ENCODE peak calls at places on chromosomes 11 and 22, in five cellular contexts. I, B, O, F and G are unnamed samples.
A peak's percentile ranks its signal among the peaks of the same experiment; 100 is the strongest.

GRCh38 chr22:44005524-44005923 is 18.6 kb upstream of the PARVB start:
- DNase-seq in I (no peak), B (no peak), O (no peak), F (no peak), G (no peak)

GRCh38 chr11:81237139-81237538 is 1496.5 kb downstream of the FAM181B start:
- DNase-seq in I (no peak), B (peak; percentile 76), O (peak; percentile 62), F (peak; percentile 19), G (peak; percentile 74)

GRCh38 chr11:2933376-2934056 is 4.3 kb upstream of the PHLDA2 start:
- DNase-seq in I (peak; percentile 89), B (peak; percentile 96), O (no peak), F (no peak), G (peak; percentile 37)

GRCh38 chr22:45127866-45128265 is 35.9 kb upstream of the NUP50 start:
- DNase-seq in I (no peak), B (peak; percentile 58), O (no peak), F (no peak), G (no peak)

GRCh38 chr11:1507381-1508140 is 21.0 kb upstream of the MOB2 start:
- DNase-seq in I (no peak), B (no peak), O (no peak), F (no peak), G (no peak)

GRCh38 chr11:110134120-110134519 is 40.9 kb downstream of the ZC3H12C start:
- DNase-seq in I (no peak), B (no peak), O (peak; percentile 85), F (no peak), G (no peak)

GRCh38 chr11:77252555-77253270 is 48.8 kb downstream of the GDPD4 start:
- DNase-seq in I (no peak), B (no peak), O (no peak), F (no peak), G (no peak)

GRCh38 chr11:115256326-115257197 is 247.7 kb downstream of the CADM1 start:
- DNase-seq in I (no peak), B (no peak), O (no peak), F (peak; percentile 82), G (peak; percentile 39)

GRCh38 chr11:59706518-59707285 is 6.9 kb downstream of the OR10V1 start:
- DNase-seq in I (peak; percentile 50), B (peak; percentile 90), O (no peak), F (no peak), G (no peak)

GRCh38 chr11:70637949-70638598 is 239.7 kb downstream of the CTTN start:
- DNase-seq in I (no peak), B (no peak), O (peak; percentile 59), F (no peak), G (no peak)

GRCh38 chr22:20013382-20013871 is 3.2 kb downstream of the ARVCF start:
- DNase-seq in I (no peak), B (no peak), O (peak; percentile 92), F (peak; percentile 36), G (peak; percentile 88)

GRCh38 chr11:78688460-78688859 is 113.8 kb upstream of the NARS2 start:
- DNase-seq in I (no peak), B (peak; percentile 97), O (no peak), F (no peak), G (peak; percentile 75)

GRCh38 chr22:44996120-44996519 is 13.7 kb downstream of the PHF21B start:
- DNase-seq in I (no peak), B (no peak), O (no peak), F (no peak), G (no peak)

GRCh38 chr22:17171313-17172171 is 12.5 kb upstream of the HDHD5 start:
- DNase-seq in I (peak; percentile 82), B (peak; percentile 83), O (peak; percentile 95), F (peak; percentile 92), G (peak; percentile 95)

GRCh38 chr11:59141191-59141590 is 1.5 kb upstream of the FAM111A start:
- DNase-seq in I (no peak), B (no peak), O (no peak), F (no peak), G (no peak)

GRCh38 chr11:125425601-125426000 is 70.5 kb downstream of the FEZ1 start:
- DNase-seq in I (no peak), B (no peak), O (no peak), F (no peak), G (no peak)

GRCh38 chr11:103637250-103637649 is 399.2 kb upstream of the DDI1 start:
- DNase-seq in I (no peak), B (peak; percentile 29), O (no peak), F (no peak), G (peak; percentile 5)

GRCh38 chr11:76578655-76579046 is 91.9 kb downstream of the LRRC32 start:
- DNase-seq in I (no peak), B (no peak), O (peak; percentile 22), F (no peak), G (peak; percentile 39)

GRCh38 chr11:60985991-60986915 is 14.8 kb downstream of the CD6 start:
- DNase-seq in I (no peak), B (peak; percentile 87), O (no peak), F (peak; percentile 18), G (no peak)

GRCh38 chr11:116276051-116277044 is 496.4 kb downstream of the BUD13 start:
- DNase-seq in I (peak; percentile 72), B (peak; percentile 67), O (peak; percentile 91), F (peak; percentile 62), G (peak; percentile 94)

GRCh38 chr22:35835998-35836691 is 118.5 kb downstream of the APOL5 start:
- DNase-seq in I (peak; percentile 68), B (peak; percentile 80), O (peak; percentile 75), F (no peak), G (peak; percentile 84)

GRCh38 chr11:110524227-110524626 is 94.5 kb downstream of the FDX1 start:
- DNase-seq in I (no peak), B (peak; percentile 14), O (no peak), F (no peak), G (no peak)

GRCh38 chr11:119488256-119488995 is 65.5 kb upstream of the THY1 start:
- DNase-seq in I (no peak), B (no peak), O (no peak), F (no peak), G (no peak)

GRCh38 chr11:68652683-68653156 is 31.6 kb upstream of the GAL start:
- DNase-seq in I (no peak), B (no peak), O (no peak), F (peak; percentile 33), G (no peak)

GRCh38 chr11:18457435-18457834 is 1.8 kb downstream of the LDHAL6A start:
- DNase-seq in I (peak; percentile 32), B (peak; percentile 55), O (no peak), F (no peak), G (no peak)

GRCh38 chr11:14907411-14908213 is 15.6 kb upstream of the CYP2R1 start:
- DNase-seq in I (no peak), B (peak; percentile 65), O (peak; percentile 82), F (peak; percentile 76), G (peak; percentile 82)

GRCh38 chr11:17563248-17563647 is 16.2 kb downstream of the OTOG start:
- DNase-seq in I (no peak), B (peak; percentile 21), O (peak; percentile 37), F (no peak), G (peak; percentile 73)

GRCh38 chr11:108632041-108632440 is 32.8 kb upstream of the DDX10 start:
- DNase-seq in I (no peak), B (no peak), O (no peak), F (no peak), G (no peak)

GRCh38 chr11:69300124-69301032 is 6.4 kb downstream of the MYEOV start:
- DNase-seq in I (no peak), B (peak; percentile 87), O (no peak), F (no peak), G (no peak)

DNA sequence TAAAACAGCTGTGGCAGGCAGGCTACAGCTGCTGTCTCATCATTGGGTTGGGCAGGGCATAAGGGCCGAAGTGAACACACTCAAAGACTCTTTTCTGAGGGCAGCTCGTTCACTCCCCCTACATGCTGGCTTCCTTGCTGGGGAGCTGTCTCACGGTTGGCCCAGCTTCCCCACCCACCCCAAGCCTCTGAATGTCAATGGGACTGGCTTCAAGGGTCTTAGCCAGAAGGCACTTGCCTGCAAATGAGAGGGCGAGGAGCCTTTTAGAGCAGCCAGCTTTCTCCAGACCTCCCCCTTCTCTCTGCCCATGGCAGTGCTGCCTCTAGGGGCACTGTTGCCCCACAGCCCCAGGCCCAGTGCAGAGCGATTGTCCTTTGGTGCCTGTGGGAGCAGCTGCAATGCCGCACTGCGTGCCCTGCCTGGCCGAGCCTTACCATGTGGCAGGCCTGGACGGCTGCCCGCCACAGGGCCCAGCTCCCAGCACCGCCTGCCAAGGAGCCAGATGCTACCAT is 94.7 kb upstream of the RASSF10 start:
- DNase-seq in I (no peak), B (peak; percentile 30), O (peak; percentile 89), F (peak; percentile 6), G (peak; percentile 91)
- TF ChIP-seq EZH2phosphoT487 in I (no peak), B (no peak), O (no peak), F (no peak), G (no peak)

GRCh38 chr11:130737041-130737830 is 179.0 kb downstream of the SNX19 start:
- DNase-seq in I (no peak), B (no peak), O (no peak), F (no peak), G (no peak)

GRCh38 chr11:130740819-130741218 is 175.5 kb downstream of the SNX19 start:
- DNase-seq in I (no peak), B (no peak), O (no peak), F (no peak), G (no peak)

GRCh38 chr11:130738618-130739017 is 177.7 kb downstream of the SNX19 start:
- DNase-seq in I (no peak), B (peak; percentile 56), O (no peak), F (no peak), G (no peak)

GRCh38 chr11:130732476-130732875 is 183.8 kb downstream of the SNX19 start:
- DNase-seq in I (no peak), B (no peak), O (no peak), F (no peak), G (no peak)

GRCh38 chr11:130737866-130738431 is 178.3 kb downstream of the SNX19 start:
- DNase-seq in I (no peak), B (peak; percentile 72), O (no peak), F (no peak), G (no peak)
- TF ChIP-seq EZH2phosphoT487 in I (no peak), B (no peak), O (no peak), F (no peak), G (no peak)

GRCh38 chr22:28773461-28773867 is 969 bp downstream of the CCDC117 start:
- DNase-seq in I (no peak), B (no peak), O (no peak), F (no peak), G (no peak)
- TF ChIP-seq EZH2phosphoT487 in I (no peak), B (no peak), O (no peak), F (no peak), G (no peak)

GRCh38 chr11:113468666-113469345 is 6.4 kb downstream of the DRD2 start:
- DNase-seq in I (no peak), B (no peak), O (no peak), F (no peak), G (peak; percentile 18)
- TF ChIP-seq EZH2phosphoT487 in I (no peak), B (no peak), O (no peak), F (no peak), G (no peak)